ENCODE peak calls at places on chromosome 12, in seven cellular contexts. Q is COR-L47, Y is NCI-H2029, V is HFFc6, I is suprapubic skin, O is BJ, D is nephron progenitor cell. U is an unnamed sample.

GRCh38 chr12:14884458-14884878 is 1.2 kb downstream of the MGP start:
- DNase-seq in Q (peak), Y (peak), V (peak), I (peak), O (peak), D (no peak), U (peak)

GRCh38 chr12:80681287-80681686 is 26.1 kb upstream of the MYF6 start:
- DNase-seq in Q (no peak), Y (no peak), V (no peak), I (no peak), O (no peak), D (no peak), U (no peak)

GRCh38 chr12:25859976-25860375 is 98.5 kb upstream of the RASSF8 start:
- DNase-seq in Q (no peak), Y (no peak), V (no peak), I (no peak), O (no peak), D (no peak), U (peak)

GRCh38 chr12:67223225-67223624 is 45.9 kb upstream of the CAND1 start:
- DNase-seq in Q (no peak), Y (peak), V (no peak), I (no peak), O (no peak), D (no peak), U (no peak)

GRCh38 chr12:42779186-42779859 is 189.8 kb upstream of the PRICKLE1 start:
- DNase-seq in Q (no peak), Y (no peak), V (no peak), I (no peak), O (no peak), D (no peak), U (no peak)

GRCh38 chr12:28961948-28962384 is 187.1 kb upstream of the FAR2 start:
- DNase-seq in Q (no peak), Y (no peak), V (no peak), I (no peak), O (no peak), D (no peak), U (no peak)

GRCh38 chr12:46676797-46677520 is 148.8 kb downstream of the SLC38A4 start:
- DNase-seq in Q (no peak), Y (no peak), V (no peak), I (no peak), O (no peak), D (no peak), U (no peak)

GRCh38 chr12:15435597-15435996 is 113.3 kb downstream of the PTPRO start:
- DNase-seq in Q (no peak), Y (no peak), V (no peak), I (no peak), O (no peak), D (no peak), U (no peak)

GRCh38 chr12:3511760-3512159 is 20.8 kb downstream of the PRMT8 start:
- DNase-seq in Q (no peak), Y (no peak), V (no peak), I (no peak), O (no peak), D (no peak), U (no peak)

GRCh38 chr12:121036810-121037326 is 2.2 kb downstream of the OASL start:
- DNase-seq in Q (no peak), Y (no peak), V (peak), I (no peak), O (no peak), D (no peak), U (peak)

GRCh38 chr12:103742349-103742784 is 98.7 kb downstream of the NT5DC3 start:
- DNase-seq in Q (peak), Y (peak), V (peak), I (no peak), O (peak), D (no peak), U (no peak)

GRCh38 chr12:17588968-17589367 is 501.0 kb downstream of the RERGL start:
- DNase-seq in Q (no peak), Y (peak), V (no peak), I (no peak), O (no peak), D (peak), U (peak)

GRCh38 chr12:4496145-4496838 is 42.4 kb upstream of the RAD51AP1 start:
- DNase-seq in Q (no peak), Y (no peak), V (no peak), I (no peak), O (no peak), D (no peak), U (no peak)

GRCh38 chr12:120051535-120051934 is 62.5 kb downstream of the BICDL1 start:
- DNase-seq in Q (no peak), Y (no peak), V (no peak), I (no peak), O (no peak), D (no peak), U (no peak)

U was measured in trophoblast cell.